ENCODE peak calls at places on chromosomes 13 and 19, in six cellular contexts. I is neuronal stem cell, Z is H9, B is mesenchymal stem cell, Y is IMR-90, M is mesendoderm. V is an unnamed sample.

GRCh38 chr13:45584816-45585215 is 30.7 kb downstream of the ERICH6B start:
- DNase-seq in Z (peak), I (no peak), B (peak), Y (no peak), M (peak), V (no peak)

GRCh38 chr13:113915786-113916329 is 52.0 kb upstream of the GAS6 start:
- DNase-seq in I (no peak), Z (peak), Y (no peak), B (no peak), M (no peak), V (no peak)

GRCh38 chr13:40434516-40435397 is 231.7 kb downstream of the FOXO1 start:
- DNase-seq in M (no peak), B (no peak), Y (no peak), Z (no peak), I (no peak), V (no peak)

GRCh38 chr13:40546047-40546446 is 120.4 kb downstream of the FOXO1 start:
- DNase-seq in Z (no peak), M (peak), Y (no peak), I (no peak), B (no peak), V (no peak)

GRCh38 chr13:32390484-32390883 is 37.4 kb downstream of the N4BP2L1 start:
- DNase-seq in I (no peak), Y (no peak), B (no peak), M (no peak), Z (no peak), V (no peak)

GRCh38 chr19:11296264-11296663 is 304 bp downstream of the TSPAN16 start:
- DNase-seq in Z (no peak), I (no peak), Y (no peak), M (no peak), B (no peak), V (no peak)

GRCh38 chr13:51806571-51806970 is 2.6 kb upstream of the DHRS12 start:
- DNase-seq in M (peak), B (peak), I (no peak), Y (peak), Z (no peak), V (no peak)

GRCh38 chr13:75544681-75545333 is 4.8 kb upstream of the UCHL3 start:
- DNase-seq in I (no peak), M (no peak), B (peak), Z (no peak), Y (peak), V (no peak)

GRCh38 chr19:7862413-7862951 is 11.7 kb downstream of the PRR36 start:
- DNase-seq in B (peak), M (peak), I (peak), Z (peak), Y (peak), V (peak)

GRCh38 chr19:30674656-30675055 is 302.5 kb downstream of the ZNF536 start:
- DNase-seq in B (no peak), Y (no peak), Z (no peak), M (no peak), I (no peak), V (no peak)

GRCh38 chr13:30679483-30680330 is 55.6 kb upstream of the ALOX5AP start:
- DNase-seq in Y (peak), M (peak), Z (peak), B (peak), I (no peak), V (no peak)

GRCh38 chr13:77979721-77980377 is 61.2 kb upstream of the EDNRB start:
- DNase-seq in Y (no peak), I (no peak), B (no peak), M (peak), Z (no peak), V (no peak)

GRCh38 chr19:17259934-17260333 is 4.6 kb downstream of the USHBP1 start:
- DNase-seq in B (no peak), Z (no peak), I (no peak), M (no peak), Y (no peak), V (no peak)

GRCh38 chr13:48571121-48571901 is 38.4 kb upstream of the RCBTB2 start:
- DNase-seq in Z (no peak), I (no peak), Y (peak), M (no peak), B (peak), V (no peak)

GRCh38 chr19:10826236-10826635 is 9.8 kb downstream of the TMED1 start:
- DNase-seq in I (no peak), M (no peak), B (no peak), Y (no peak), Z (no peak), V (no peak)

GRCh38 chr19:11849264-11849615 is 714 bp downstream of the ZNF439 start:
- DNase-seq in Z (no peak), I (no peak), M (no peak), Y (no peak), B (no peak), V (no peak)

GRCh38 chr13:98792784-98793183 is 40.3 kb upstream of the SLC15A1 start:
- DNase-seq in B (no peak), Z (no peak), Y (no peak), M (no peak), I (no peak), V (peak)

GRCh38 chr13:30463820-30464495 is 1.8 kb downstream of the HMGB1 start:
- DNase-seq in B (peak), M (peak), Y (peak), Z (no peak), I (no peak), V (no peak)

GRCh38 chr13:113616281-113616906 is 31.8 kb downstream of the TFDP1 start:
- DNase-seq in I (no peak), Y (peak), M (no peak), B (peak), Z (no peak), V (no peak)

GRCh38 chr13:51246411-51247298 is 24.5 kb downstream of the FAM124A start:
- DNase-seq in B (no peak), Z (no peak), I (no peak), M (no peak), Y (no peak), V (peak)

GRCh38 chr19:51489113-51489512 is 10.8 kb downstream of the CEACAM18 start:
- DNase-seq in Z (no peak), Y (no peak), B (no peak), I (no peak), M (no peak), V (no peak)

GRCh38 chr13:96428904-96429303 is 339.0 kb downstream of the HS6ST3 start:
- DNase-seq in I (no peak), M (no peak), Z (no peak), B (peak), Y (no peak), V (no peak)

DNA sequence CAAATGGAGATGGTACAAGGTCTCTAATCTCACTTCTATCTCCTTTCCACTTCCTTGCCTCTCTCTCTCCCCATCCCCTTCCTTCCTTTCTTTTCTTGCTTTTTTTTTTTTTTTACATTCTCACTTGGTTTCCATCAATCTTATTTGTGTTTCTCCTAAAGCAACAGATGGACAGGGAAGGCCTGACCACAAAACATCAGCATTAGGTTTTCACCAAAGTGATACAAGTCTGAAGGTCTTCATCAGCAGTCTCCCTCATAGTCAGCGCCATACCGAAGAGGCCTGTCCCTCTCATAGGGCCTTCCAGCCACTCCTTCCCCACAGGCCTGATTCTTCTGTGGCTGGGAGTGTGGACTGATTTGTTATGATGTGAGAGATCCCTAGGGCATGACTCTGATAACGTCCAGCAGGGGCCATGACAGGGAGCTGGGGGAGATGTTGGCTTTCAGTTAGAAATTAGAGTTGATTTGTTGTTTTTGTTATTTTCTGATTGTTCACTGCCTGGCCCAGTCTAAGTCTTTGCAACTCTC is 158.7 kb downstream of the SLC7A1 start:
- DNase-seq in I (no peak), M (no peak), Y (no peak), B (peak), Z (no peak), V (no peak)
- H2BK5ac ChIP-seq in I (no peak), M (no peak), Y (no peak), B (no peak), Z (no peak), V (no peak)

DNA sequence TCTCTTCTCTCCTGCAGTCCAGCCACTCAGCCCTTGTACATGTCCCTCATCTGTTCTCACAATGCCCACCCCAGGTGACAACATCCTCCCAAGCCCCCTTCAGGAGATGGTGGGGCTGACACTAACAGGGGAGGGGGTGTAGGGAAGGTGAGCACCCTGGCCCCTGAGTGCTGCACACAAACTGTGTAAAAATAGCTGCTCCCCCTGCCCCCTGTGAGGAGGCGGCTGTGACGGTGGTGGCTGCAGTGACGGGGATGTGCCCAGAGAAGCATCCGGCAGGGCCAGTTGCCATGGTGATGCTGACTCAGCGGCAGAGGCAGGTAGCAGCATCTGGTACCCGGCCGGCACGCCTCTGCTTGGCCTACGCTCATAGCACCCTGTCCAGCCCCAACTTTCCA is 13.0 kb upstream of the JUND start:
- DNase-seq in Z (peak), B (no peak), Y (no peak), I (no peak), M (peak), V (no peak)
- H2BK5ac ChIP-seq in Z (no peak), B (no peak), Y (no peak), I (peak), M (no peak), V (no peak)

DNA sequence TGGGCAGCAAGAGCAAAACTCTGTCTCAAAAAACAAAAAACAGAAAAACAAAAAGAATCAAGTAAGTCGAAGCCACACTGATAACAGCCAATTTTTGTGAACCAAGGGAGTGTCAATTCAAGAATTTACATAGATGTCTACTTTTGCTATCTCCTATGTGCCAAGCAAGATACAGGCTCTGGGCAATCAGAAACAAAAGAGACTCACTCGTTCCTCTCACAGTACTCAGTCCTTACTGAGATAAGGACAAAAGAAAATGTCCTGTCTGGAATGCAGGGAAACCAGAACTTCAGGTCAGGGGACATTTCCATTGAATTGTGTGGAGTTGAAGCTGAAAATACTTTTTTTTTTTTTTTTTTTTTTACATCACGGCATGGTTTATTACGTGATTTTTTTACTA is 53.0 kb downstream of the NLRP12 start:
- DNase-seq in Y (no peak), I (no peak), B (no peak), M (peak), Z (peak), V (no peak)
- H2BK5ac ChIP-seq in Y (no peak), I (no peak), B (no peak), M (peak), Z (no peak), V (peak)

GRCh38 chr19:19319725-19320361 is 466 bp downstream of the SUGP1 start:
- DNase-seq in B (no peak), Y (no peak), Z (no peak), I (no peak), M (peak), V (no peak)
- H2BK5ac ChIP-seq in B (peak), Y (peak), Z (no peak), I (peak), M (no peak), V (peak)

DNA sequence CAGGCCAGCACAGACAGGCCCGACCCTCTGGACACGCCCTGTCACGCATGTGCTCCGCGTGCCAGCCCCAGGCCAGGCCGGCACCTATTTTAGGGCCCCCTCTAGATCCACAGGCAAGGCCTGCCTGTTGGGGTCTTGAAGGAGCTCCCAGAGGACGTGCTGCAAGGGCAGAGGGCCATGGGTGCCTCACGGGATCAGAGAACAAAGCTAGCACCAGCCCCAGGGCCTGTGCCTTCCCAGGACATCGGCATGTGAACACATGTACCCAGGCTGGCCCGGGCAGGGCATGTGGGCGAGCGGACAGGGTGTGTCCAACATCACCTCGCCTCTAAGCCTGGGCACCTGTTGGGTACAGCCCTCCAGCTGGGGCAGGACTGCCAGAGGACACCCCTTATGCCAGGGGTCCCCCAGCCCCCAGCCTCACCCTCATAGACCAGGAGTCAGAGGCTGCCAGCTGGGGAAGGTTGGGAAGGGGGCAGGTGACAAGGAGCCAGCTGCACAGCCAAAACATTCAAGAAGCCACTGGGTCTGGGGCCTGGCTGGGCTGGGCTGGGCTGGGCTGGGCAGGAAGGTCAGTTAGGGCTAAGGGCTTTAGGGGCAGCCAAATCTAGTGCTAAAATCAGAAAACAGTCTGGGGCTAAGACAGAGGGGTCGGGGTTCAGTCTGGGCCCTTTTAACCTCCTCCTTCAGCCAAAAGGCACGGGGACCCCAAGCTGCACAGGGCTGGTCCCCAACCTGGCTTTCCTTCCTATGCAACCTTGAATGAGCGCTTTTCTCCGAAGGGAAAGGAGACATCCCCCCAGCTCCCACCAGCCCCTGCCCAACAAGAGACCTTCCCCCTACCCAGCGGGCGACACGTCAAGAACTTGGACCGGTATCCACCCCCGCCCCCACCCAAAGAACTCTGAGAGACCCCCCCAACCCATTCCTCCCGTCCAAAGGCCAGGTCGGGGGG is 35.3 kb upstream of the NANOS3 start:
- DNase-seq in M (no peak), I (no peak), B (peak), Y (no peak), Z (peak), V (no peak)
- H2BK5ac ChIP-seq in M (no peak), I (peak), B (peak), Y (peak), Z (no peak), V (peak)